ENCODE peak calls at places on chromosomes 11 and 22, in five cellular contexts. I is sciatic nerve; E is stimulated activated CD4-positive, alpha-beta T cell treated with anti-CD3 and anti-CD28 coated beads, Interleukin-12 subunit alpha, Interleukin-12 subunit beta, amount 100 ng/mL, for 4 hours; M is Right ventricle myocardium superior; U is anterior cingulate cortex. X is an unnamed sample.
A peak's percentile ranks its signal among the peaks of the same experiment; 100 is the strongest.

GRCh38 chr22:29901354-29901753 is 18.4 kb downstream of the MTMR3 start:
- DNase-seq in I (no peak), U (no peak), M (no peak), E (no peak), X (no peak)

GRCh38 chr11:30254307-30255298 is 23.8 kb downstream of the FSHB start:
- DNase-seq in U (no peak), I (no peak), E (no peak), M (no peak), X (no peak)

GRCh38 chr11:133964946-133965632 is 8.3 kb upstream of the IGSF9B start:
- DNase-seq in I (no peak), U (no peak), E (no peak), M (no peak), X (no peak)

GRCh38 chr11:92658733-92659132 is 310.7 kb upstream of the MTNR1B start:
- DNase-seq in I (no peak), M (no peak), E (no peak), U (no peak), X (no peak)

GRCh38 chr22:46259374-46259773 is 3.8 kb downstream of the PKDREJ start:
- DNase-seq in E (no peak), I (no peak), M (no peak), U (no peak), X (no peak)

GRCh38 chr11:77457340-77457739 is 16.6 kb downstream of the PAK1 start:
- DNase-seq in M (no peak), I (no peak), U (no peak), E (no peak), X (no peak)

GRCh38 chr22:20514658-20515406 is 7.4 kb downstream of the MED15 start:
- DNase-seq in I (no peak), M (no peak), E (no peak), U (no peak), X (no peak)

GRCh38 chr11:94568717-94569116 is 1.5 kb downstream of the PIWIL4 start:
- DNase-seq in U (no peak), E (no peak), M (no peak), I (no peak), X (no peak)

GRCh38 chr11:118226294-118226693 is 1.5 kb upstream of the JAML start:
- DNase-seq in U (no peak), I (no peak), E (no peak), M (no peak), X (no peak)

GRCh38 chr11:29782447-29782846 is 234.4 kb downstream of the KCNA4 start:
- DNase-seq in I (no peak), E (no peak), M (no peak), U (no peak), X (peak; percentile 30)

X was measured in dorsolateral prefrontal cortex.